ENCODE peak calls at places on chromosomes 13 and 19, in seven cellular contexts. One of them, this sample, is unnamed.

GRCh38 chr19:53538378-53539109 is 599 bp downstream of the ZNF331 start:
- DNase-seq in NT2/D1: no peak
- DNase-seq in midbrain: no peak
- DNase-seq in CD8-positive, alpha-beta memory T cell: no peak
- DNase-seq in mesenteric fat pad: peak; percentile 87
- DNase-seq in fibroblast of lung: no peak
- DNase-seq in globus pallidus: no peak
- DNase-seq in this sample: no peak

GRCh38 chr19:1232231-1232637 is 5.6 kb downstream of the CBARP start:
- DNase-seq in CD8-positive, alpha-beta memory T cell: no peak
- DNase-seq in midbrain: no peak
- DNase-seq in NT2/D1: no peak
- DNase-seq in mesenteric fat pad: no peak
- DNase-seq in globus pallidus: no peak
- DNase-seq in fibroblast of lung: no peak
- DNase-seq in this sample: no peak

GRCh38 chr19:47229674-47230121 is 1.3 kb downstream of the BBC3 start:
- DNase-seq in fibroblast of lung: peak; percentile 37
- DNase-seq in mesenteric fat pad: no peak
- DNase-seq in CD8-positive, alpha-beta memory T cell: no peak
- DNase-seq in globus pallidus: no peak
- DNase-seq in midbrain: no peak
- DNase-seq in NT2/D1: no peak
- DNase-seq in this sample: no peak

GRCh38 chr13:50410921-50411712 is 395.9 kb downstream of the KCNRG start:
- DNase-seq in mesenteric fat pad: no peak
- DNase-seq in midbrain: no peak
- DNase-seq in fibroblast of lung: peak; percentile 83
- DNase-seq in CD8-positive, alpha-beta memory T cell: no peak
- DNase-seq in NT2/D1: no peak
- DNase-seq in globus pallidus: no peak
- DNase-seq in this sample: no peak

GRCh38 chr19:32870981-32871451 is 1.4 kb upstream of the SLC7A9 start:
- DNase-seq in NT2/D1: no peak
- DNase-seq in globus pallidus: no peak
- DNase-seq in mesenteric fat pad: no peak
- DNase-seq in midbrain: no peak
- DNase-seq in fibroblast of lung: no peak
- DNase-seq in CD8-positive, alpha-beta memory T cell: no peak
- DNase-seq in this sample: no peak

GRCh38 chr13:76837811-76838210 is 48.4 kb downstream of the KCTD12 start:
- DNase-seq in CD8-positive, alpha-beta memory T cell: no peak
- DNase-seq in fibroblast of lung: peak; percentile 73
- DNase-seq in midbrain: no peak
- DNase-seq in mesenteric fat pad: no peak
- DNase-seq in NT2/D1: no peak
- DNase-seq in globus pallidus: no peak
- DNase-seq in this sample: no peak

GRCh38 chr19:23392706-23393105 is 2.6 kb downstream of the ZNF91 start:
- DNase-seq in mesenteric fat pad: no peak
- DNase-seq in fibroblast of lung: no peak
- DNase-seq in midbrain: no peak
- DNase-seq in CD8-positive, alpha-beta memory T cell: no peak
- DNase-seq in NT2/D1: no peak
- DNase-seq in globus pallidus: no peak
- DNase-seq in this sample: no peak

GRCh38 chr13:66087149-66087780 is 1142.9 kb downstream of the PCDH9 start:
- DNase-seq in midbrain: no peak
- DNase-seq in mesenteric fat pad: no peak
- DNase-seq in CD8-positive, alpha-beta memory T cell: no peak
- DNase-seq in globus pallidus: no peak
- DNase-seq in NT2/D1: no peak
- DNase-seq in fibroblast of lung: peak; percentile 70
- DNase-seq in this sample: peak; percentile 28

GRCh38 chr19:56106397-56106849 is 14.7 kb downstream of the ZNF787 start:
- DNase-seq in NT2/D1: no peak
- DNase-seq in CD8-positive, alpha-beta memory T cell: no peak
- DNase-seq in midbrain: no peak
- DNase-seq in globus pallidus: no peak
- DNase-seq in mesenteric fat pad: no peak
- DNase-seq in fibroblast of lung: no peak
- DNase-seq in this sample: no peak

GRCh38 chr19:46919324-46919723 is 58.5 kb downstream of the ARHGAP35 start:
- DNase-seq in mesenteric fat pad: no peak
- DNase-seq in globus pallidus: no peak
- DNase-seq in midbrain: no peak
- DNase-seq in NT2/D1: no peak
- DNase-seq in fibroblast of lung: peak; percentile 31
- DNase-seq in CD8-positive, alpha-beta memory T cell: no peak
- DNase-seq in this sample: no peak

GRCh38 chr19:46787331-46788100 is 878 bp downstream of the SLC1A5 start:
- DNase-seq in midbrain: no peak
- DNase-seq in CD8-positive, alpha-beta memory T cell: peak; percentile 26
- DNase-seq in NT2/D1: no peak
- DNase-seq in fibroblast of lung: peak; percentile 74
- DNase-seq in globus pallidus: no peak
- DNase-seq in mesenteric fat pad: no peak
- DNase-seq in this sample: no peak

GRCh38 chr19:2051771-2052704 is 994 bp upstream of the MKNK2 start:
- DNase-seq in mesenteric fat pad: no peak
- DNase-seq in globus pallidus: no peak
- DNase-seq in fibroblast of lung: peak; percentile 67
- DNase-seq in midbrain: no peak
- DNase-seq in CD8-positive, alpha-beta memory T cell: peak; percentile 72
- DNase-seq in NT2/D1: no peak
- DNase-seq in this sample: no peak

GRCh38 chr19:590396-590745 is 690 bp downstream of the HCN2 start:
- DNase-seq in mesenteric fat pad: no peak
- DNase-seq in midbrain: no peak
- DNase-seq in CD8-positive, alpha-beta memory T cell: no peak
- DNase-seq in fibroblast of lung: peak; percentile 30
- DNase-seq in globus pallidus: no peak
- DNase-seq in NT2/D1: no peak
- DNase-seq in this sample: no peak

GRCh38 chr19:35557539-35558399 is 5.7 kb downstream of the ATP4A start:
- DNase-seq in globus pallidus: no peak
- DNase-seq in mesenteric fat pad: no peak
- DNase-seq in fibroblast of lung: peak; percentile 48
- DNase-seq in NT2/D1: peak; percentile 75
- DNase-seq in midbrain: no peak
- DNase-seq in CD8-positive, alpha-beta memory T cell: peak; percentile 21
- DNase-seq in this sample: no peak

GRCh38 chr13:50255639-50256038 is 240.4 kb downstream of the KCNRG start:
- DNase-seq in NT2/D1: no peak
- DNase-seq in globus pallidus: no peak
- DNase-seq in CD8-positive, alpha-beta memory T cell: peak; percentile 70
- DNase-seq in fibroblast of lung: peak; percentile 20
- DNase-seq in mesenteric fat pad: no peak
- DNase-seq in midbrain: no peak
- DNase-seq in this sample: no peak

GRCh38 chr19:31451686-31452325 is 102.6 kb upstream of the TSHZ3 start:
- DNase-seq in CD8-positive, alpha-beta memory T cell: no peak
- DNase-seq in globus pallidus: no peak
- DNase-seq in mesenteric fat pad: no peak
- DNase-seq in NT2/D1: no peak
- DNase-seq in fibroblast of lung: no peak
- DNase-seq in midbrain: no peak
- DNase-seq in this sample: no peak

GRCh38 chr19:17264641-17264979 is at the start of gene USHBP1:
- DNase-seq in NT2/D1: no peak
- DNase-seq in globus pallidus: no peak
- DNase-seq in mesenteric fat pad: no peak
- DNase-seq in midbrain: no peak
- DNase-seq in fibroblast of lung: no peak
- DNase-seq in CD8-positive, alpha-beta memory T cell: no peak
- DNase-seq in this sample: no peak

GRCh38 chr13:79901336-79901735 is 420.4 kb downstream of the NDFIP2 start:
- DNase-seq in NT2/D1: no peak
- DNase-seq in mesenteric fat pad: no peak
- DNase-seq in midbrain: peak; percentile 56
- DNase-seq in CD8-positive, alpha-beta memory T cell: no peak
- DNase-seq in fibroblast of lung: peak; percentile 57
- DNase-seq in globus pallidus: peak; percentile 77
- DNase-seq in this sample: peak; percentile 73

GRCh38 chr13:51202477-51203046 is 19.6 kb upstream of the FAM124A start:
- DNase-seq in NT2/D1: no peak
- DNase-seq in mesenteric fat pad: no peak
- DNase-seq in CD8-positive, alpha-beta memory T cell: no peak
- DNase-seq in midbrain: no peak
- DNase-seq in globus pallidus: no peak
- DNase-seq in fibroblast of lung: no peak
- DNase-seq in this sample: no peak

GRCh38 chr19:1455002-1455335 is 5.0 kb downstream of the APC2 start:
- DNase-seq in midbrain: no peak
- DNase-seq in CD8-positive, alpha-beta memory T cell: no peak
- DNase-seq in mesenteric fat pad: no peak
- DNase-seq in fibroblast of lung: no peak
- DNase-seq in NT2/D1: no peak
- DNase-seq in globus pallidus: no peak
- DNase-seq in this sample: no peak

GRCh38 chr19:51367565-51368365 is 1.0 kb downstream of the CLDND2 start:
- DNase-seq in CD8-positive, alpha-beta memory T cell: peak; percentile 93
- DNase-seq in fibroblast of lung: peak; percentile 98
- DNase-seq in globus pallidus: peak; percentile 98
- DNase-seq in NT2/D1: peak; percentile 95
- DNase-seq in midbrain: peak; percentile 97
- DNase-seq in mesenteric fat pad: peak; percentile 100
- DNase-seq in this sample: peak; percentile 98

GRCh38 chr13:40102854-40103253 is 447.4 kb downstream of the COG6 start:
- DNase-seq in CD8-positive, alpha-beta memory T cell: no peak
- DNase-seq in fibroblast of lung: no peak
- DNase-seq in mesenteric fat pad: no peak
- DNase-seq in midbrain: no peak
- DNase-seq in globus pallidus: no peak
- DNase-seq in NT2/D1: no peak
- DNase-seq in this sample: no peak

GRCh38 chr19:36489920-36490415 is 607 bp upstream of the ZNF566 start:
- DNase-seq in NT2/D1: peak; percentile 87
- DNase-seq in midbrain: no peak
- DNase-seq in globus pallidus: no peak
- DNase-seq in mesenteric fat pad: peak; percentile 90
- DNase-seq in fibroblast of lung: peak; percentile 96
- DNase-seq in CD8-positive, alpha-beta memory T cell: peak; percentile 81
- DNase-seq in this sample: no peak